ENCODE peak calls at places on chromosomes 5 and 9, in ten cellular contexts. K is GDM1; X is psoas muscle; V is RCC 7860; E is activated B cell treated with CpG ODN at 0.5 μM for 24 hours; W is activated T-helper 1 cell treated with Interleukin-2 at 50 U/mL for 16 hours; B is Right ventricle myocardium superior; S is lower leg skin; H is CD8-positive, alpha-beta T cell; C is CD8-positive, alpha-beta memory T cell. Y is an unnamed sample.

GRCh38 chr5:100444961-100445360 is 90.2 kb upstream of the FAM174A start:
- DNase-seq in B (no peak), S (no peak), C (no peak), X (no peak), W (no peak), K (no peak), V (no peak), H (no peak), E (no peak), Y (no peak)

GRCh38 chr5:111197523-111197922 is 26.7 kb upstream of the CAMK4 start:
- DNase-seq in C (no peak), V (no peak), W (no peak), B (no peak), S (no peak), H (no peak), E (no peak), X (no peak), K (no peak), Y (no peak)

GRCh38 chr9:6646028-6646636 is 603 bp upstream of the GLDC start:
- DNase-seq in B (no peak), S (no peak), K (no peak), W (no peak), H (no peak), E (no peak), C (no peak), V (no peak), X (no peak), Y (no peak)

GRCh38 chr5:123951204-123951977 is 439.4 kb downstream of the CSNK1G3 start:
- DNase-seq in C (no peak), S (no peak), X (no peak), V (peak), B (no peak), K (no peak), E (no peak), W (no peak), H (no peak), Y (peak)

GRCh38 chr5:43370352-43370751 is 41.8 kb downstream of the CCL28 start:
- DNase-seq in K (no peak), W (no peak), C (no peak), V (no peak), E (no peak), X (no peak), B (no peak), S (no peak), H (no peak), Y (no peak)

GRCh38 chr5:176769911-176770310 is 40.4 kb upstream of the UNC5A start:
- DNase-seq in E (no peak), K (no peak), C (no peak), S (peak), W (no peak), B (no peak), X (no peak), H (no peak), V (no peak), Y (no peak)

GRCh38 chr9:22265038-22265437 is 181.6 kb upstream of the DMRTA1 start:
- DNase-seq in C (no peak), K (no peak), E (no peak), B (no peak), H (no peak), X (no peak), S (no peak), V (no peak), W (no peak), Y (no peak)

GRCh38 chr5:62206150-62206829 is 99.7 kb upstream of the KIF2A start:
- DNase-seq in X (no peak), B (no peak), V (no peak), S (no peak), C (no peak), H (no peak), K (no peak), E (no peak), W (no peak), Y (peak)

GRCh38 chr9:94167055-94167346 is 82.7 kb downstream of the PTPDC1 start:
- DNase-seq in W (no peak), E (no peak), H (no peak), B (no peak), V (no peak), X (no peak), K (no peak), S (no peak), C (no peak), Y (no peak)

GRCh38 chr9:91126761-91127420 is 234.8 kb downstream of the AUH start:
- DNase-seq in S (peak), V (no peak), K (no peak), C (no peak), B (no peak), W (no peak), H (no peak), E (no peak), X (no peak), Y (no peak)

GRCh38 chr5:11619339-11620028 is 284.8 kb downstream of the CTNND2 start:
- DNase-seq in B (no peak), H (no peak), X (no peak), V (no peak), W (no peak), C (no peak), K (no peak), E (no peak), S (no peak), Y (peak)

GRCh38 chr5:149995385-149996085 is 4.9 kb downstream of the TIGD6 start:
- DNase-seq in S (no peak), W (no peak), E (no peak), H (no peak), K (no peak), V (no peak), B (no peak), C (no peak), X (peak), Y (no peak)

GRCh38 chr9:93305497-93306020 is 121.6 kb downstream of the WNK2 start:
- DNase-seq in H (no peak), E (no peak), B (peak), S (peak), K (no peak), C (no peak), V (no peak), X (peak), W (no peak), Y (no peak)

GRCh38 chr5:172496671-172497371 is 42.5 kb upstream of the SH3PXD2B start:
- DNase-seq in H (no peak), K (no peak), X (peak), C (no peak), B (peak), V (no peak), S (peak), W (no peak), E (no peak), Y (no peak)

GRCh38 chr5:54535149-54535844 is 17.7 kb downstream of the SNX18 start:
- DNase-seq in V (no peak), C (no peak), S (no peak), X (no peak), E (no peak), H (no peak), W (no peak), B (no peak), K (no peak), Y (no peak)

GRCh38 chr5:7904170-7904569 is 35.2 kb downstream of the MTRR start:
- DNase-seq in W (no peak), C (no peak), S (no peak), B (no peak), K (no peak), X (no peak), E (no peak), H (no peak), V (peak), Y (no peak)

GRCh38 chr5:7185742-7186141 is 210.2 kb upstream of the ADCY2 start:
- DNase-seq in E (no peak), B (no peak), H (no peak), V (no peak), X (no peak), C (no peak), W (no peak), K (no peak), S (no peak), Y (no peak)

GRCh38 chr9:126001581-126002225 is 254.5 kb downstream of the PBX3 start:
- DNase-seq in S (no peak), B (no peak), E (no peak), X (no peak), W (no peak), H (no peak), K (no peak), C (no peak), V (no peak), Y (no peak)

GRCh38 chr9:111832428-111832827 is 37.7 kb upstream of the SHOC1 start:
- DNase-seq in S (no peak), H (no peak), K (no peak), B (no peak), V (no peak), C (no peak), W (no peak), X (no peak), E (no peak), Y (no peak)

GRCh38 chr9:93126825-93127368 is 7.2 kb downstream of the NINJ1 start:
- DNase-seq in S (peak), E (peak), B (peak), W (no peak), V (no peak), C (peak), K (no peak), H (no peak), X (no peak), Y (no peak)

GRCh38 chr5:172487671-172488070 is 33.3 kb upstream of the SH3PXD2B start:
- DNase-seq in C (no peak), K (no peak), W (no peak), H (no peak), V (no peak), E (no peak), X (no peak), B (no peak), S (peak), Y (no peak)

GRCh38 chr5:177494356-177495195 is 2.8 kb downstream of the PDLIM7 start:
- DNase-seq in E (peak), V (peak), C (no peak), H (no peak), S (no peak), X (peak), W (no peak), K (peak), B (peak), Y (no peak)

GRCh38 chr5:160169326-160169725 is 50.1 kb upstream of the PWWP2A start:
- DNase-seq in W (no peak), C (no peak), E (no peak), B (no peak), S (no peak), K (no peak), H (no peak), V (no peak), X (no peak), Y (no peak)

GRCh38 chr5:17343675-17344074 is 126.2 kb downstream of the BASP1 start:
- DNase-seq in K (no peak), V (peak), S (no peak), X (no peak), W (no peak), C (no peak), B (no peak), H (no peak), E (no peak), Y (peak)

GRCh38 chr5:1786621-1787471 is 12.8 kb downstream of the MRPL36 start:
- DNase-seq in C (peak), H (no peak), W (no peak), B (peak), S (no peak), V (no peak), E (no peak), X (peak), K (no peak), Y (no peak)

GRCh38 chr5:147898875-147899401 is 7.4 kb downstream of the C5orf46 start:
- DNase-seq in S (no peak), B (no peak), H (no peak), E (no peak), C (no peak), V (no peak), W (no peak), X (no peak), K (no peak), Y (peak)

GRCh38 chr9:116247284-116247683 is 93.7 kb downstream of the PAPPA start:
- DNase-seq in S (no peak), C (no peak), H (no peak), V (no peak), K (no peak), E (no peak), X (no peak), B (no peak), W (no peak), Y (no peak)

GRCh38 chr5:151751091-151751490 is 7.3 kb downstream of the ATOX1 start:
- DNase-seq in W (no peak), X (no peak), S (peak), H (no peak), V (peak), C (no peak), K (no peak), E (no peak), B (no peak), Y (no peak)

GRCh38 chr5:36177715-36178556 is 26.0 kb downstream of the SKP2 start:
- DNase-seq in V (peak), E (no peak), S (no peak), K (no peak), B (no peak), X (no peak), C (no peak), W (no peak), H (no peak), Y (peak)

GRCh38 chr5:44536650-44537260 is 147.5 kb upstream of the FGF10 start:
- DNase-seq in C (no peak), B (no peak), X (no peak), H (no peak), K (no peak), S (no peak), V (no peak), W (no peak), E (no peak), Y (peak)

GRCh38 chr5:1718669-1719068 is 81.0 kb downstream of the MRPL36 start:
- DNase-seq in V (no peak), K (no peak), E (no peak), H (no peak), S (no peak), W (no peak), B (no peak), X (no peak), C (no peak), Y (peak)

GRCh38 chr5:102554728-102555127 is 55.9 kb upstream of the SLCO6A1 start:
- DNase-seq in C (no peak), B (no peak), E (no peak), X (no peak), H (no peak), K (no peak), V (no peak), S (no peak), W (no peak), Y (no peak)

GRCh38 chr9:108903437-108904103 is 30.4 kb downstream of the ELP1 start:
- DNase-seq in H (no peak), E (no peak), S (no peak), K (no peak), W (no peak), C (no peak), X (no peak), V (no peak), B (no peak), Y (no peak)

GRCh38 chr5:31476607-31477200 is 55.2 kb downstream of the DROSHA start:
- DNase-seq in C (no peak), S (no peak), V (no peak), E (no peak), K (no peak), B (no peak), H (no peak), W (no peak), X (no peak), Y (no peak)

GRCh38 chr5:103216137-103216536 is 42.4 kb upstream of the MACIR start:
- DNase-seq in X (no peak), K (no peak), H (no peak), B (no peak), C (no peak), E (no peak), V (no peak), S (no peak), W (no peak), Y (no peak)